ENCODE peak calls at places on chromosomes 3 and 15, in four cellular contexts. D is HepG2, S is K562, B is GM12878. P is an unnamed sample.

GRCh38 chr3:31878231-31878838 is 102.7 kb downstream of the OSBPL10 start:
- DNase-seq in D (no peak), S (no peak), B (no peak), P (no peak)

GRCh38 chr3:46845860-46846623 is 17.2 kb downstream of the MYL3 start:
- DNase-seq in D (no peak), S (peak), B (no peak), P (peak)

GRCh38 chr15:73941044-73941443 is 14.8 kb downstream of the LOXL1 start:
- DNase-seq in D (no peak), S (no peak), B (no peak), P (no peak)

GRCh38 chr3:17625111-17625510 is 117.3 kb downstream of the TBC1D5 start:
- DNase-seq in D (no peak), S (no peak), B (no peak), P (no peak)

GRCh38 chr3:50237754-50238548 is 1.9 kb downstream of the GNAI2 start:
- DNase-seq in D (no peak), S (no peak), B (peak), P (peak)

GRCh38 chr3:103927896-103928295 is 1438.8 kb upstream of the ALCAM start:
- DNase-seq in D (no peak), S (no peak), B (no peak), P (no peak)

GRCh38 chr3:33426630-33427341 is 13.4 kb downstream of the UBP1 start:
- DNase-seq in D (no peak), S (no peak), B (no peak), P (no peak)

GRCh38 chr3:12897537-12898289 is 56.3 kb upstream of the RPL32 start:
- DNase-seq in D (no peak), S (no peak), B (no peak), P (no peak)

GRCh38 chr3:105686324-105686897 is 182.4 kb downstream of the CBLB start:
- DNase-seq in D (no peak), S (peak), B (no peak), P (peak)

GRCh38 chr15:42239528-42240245 is 31.6 kb upstream of the VPS39 start:
- DNase-seq in D (no peak), S (no peak), B (no peak), P (no peak)

GRCh38 chr3:53350652-53351051 is 3.3 kb upstream of the DCP1A start:
- DNase-seq in D (peak), S (peak), B (no peak), P (peak)

GRCh38 chr3:99875573-99875924 is 57.9 kb downstream of the CMSS1 start:
- DNase-seq in D (peak), S (peak), B (no peak), P (peak)

GRCh38 chr15:33201376-33202189 is 7.1 kb upstream of the FMN1 start:
- DNase-seq in D (peak), S (no peak), B (peak), P (peak)

GRCh38 chr3:11452988-11453847 is 181.0 kb downstream of the ATG7 start:
- DNase-seq in D (peak), S (no peak), B (no peak), P (no peak)

GRCh38 chr3:81302045-81302444 is 459.4 kb downstream of the GBE1 start:
- DNase-seq in D (peak), S (peak), B (no peak), P (peak)

GRCh38 chr3:175266478-175266877 is 407.3 kb downstream of the NAALADL2 start:
- DNase-seq in D (no peak), S (no peak), B (no peak), P (no peak)

GRCh38 chr3:126352476-126353454 is 4.4 kb downstream of the KLF15 start:
- DNase-seq in D (peak), S (no peak), B (no peak), P (no peak)

GRCh38 chr15:62824111-62824737 is 218.3 kb upstream of the TPM1 start:
- DNase-seq in D (no peak), S (no peak), B (no peak), P (no peak)

GRCh38 chr15:45891766-45892165 is 256.9 kb downstream of the SQOR start:
- DNase-seq in D (no peak), S (no peak), B (no peak), P (no peak)

GRCh38 chr3:142448424-142448823 is 587 bp upstream of the XRN1 start:
- DNase-seq in D (no peak), S (peak), B (no peak), P (peak)

GRCh38 chr3:11634081-11634635 is 9.6 kb downstream of the VGLL4 start:
- DNase-seq in D (no peak), S (no peak), B (no peak), P (no peak)

GRCh38 chr3:66486187-66486586 is 14.6 kb downstream of the LRIG1 start:
- DNase-seq in D (no peak), S (no peak), B (no peak), P (no peak)

GRCh38 chr15:98067339-98067738 is 106.8 kb downstream of the ARRDC4 start:
- DNase-seq in D (no peak), S (no peak), B (no peak), P (no peak)

GRCh38 chr15:31993062-31993461 is 37.3 kb upstream of the CHRNA7 start:
- DNase-seq in D (no peak), S (no peak), B (no peak), P (no peak)

GRCh38 chr3:111890051-111890580 is 31.1 kb downstream of the PHLDB2 start:
- DNase-seq in D (no peak), S (no peak), B (no peak), P (no peak)

GRCh38 chr3:188229177-188229576 is 75.2 kb downstream of the LPP start:
- DNase-seq in D (no peak), S (no peak), B (no peak), P (no peak)
- TF ChIP-seq POLR2AphosphoS5 in D (no peak), S (no peak), B (no peak), P (no peak)

GRCh38 chr3:197550489-197550888 is 5.3 kb downstream of the BDH1 start:
- DNase-seq in D (no peak), S (no peak), B (no peak), P (no peak)

GRCh38 chr3:197547206-197547605 is 8.6 kb downstream of the BDH1 start:
- DNase-seq in D (no peak), S (no peak), B (no peak), P (no peak)

GRCh38 chr3:197552198-197552597 is 3.6 kb downstream of the BDH1 start:
- DNase-seq in D (no peak), S (no peak), B (no peak), P (no peak)

GRCh38 chr3:197547618-197548017 is 8.2 kb downstream of the BDH1 start:
- DNase-seq in D (peak), S (peak), B (no peak), P (no peak)

GRCh38 chr3:197549261-197549885 is 6.4 kb downstream of the BDH1 start:
- DNase-seq in D (no peak), S (no peak), B (no peak), P (no peak)
- TF ChIP-seq TAF1 in D (no peak), S (no peak), B (no peak), P (no peak)

GRCh38 chr3:184506579-184506978 is 55.0 kb upstream of the EPHB3 start:
- DNase-seq in D (no peak), S (no peak), B (no peak), P (no peak)
- TF ChIP-seq ZBTB33 in D (no peak), S (no peak), B (no peak), P (no peak)

GRCh38 chr15:100721758-100722550 is 119.6 kb downstream of the ASB7 start:
- DNase-seq in D (peak), S (no peak), B (no peak), P (no peak)
- TF ChIP-seq POLR2AphosphoS5 in D (no peak), S (no peak), B (no peak), P (peak)

GRCh38 chr3:148230473-148230872 is 467.2 kb upstream of the AGTR1 start:
- DNase-seq in D (no peak), S (no peak), B (no peak), P (no peak)

GRCh38 chr3:148226246-148226645 is 471.5 kb upstream of the AGTR1 start:
- DNase-seq in D (no peak), S (no peak), B (no peak), P (no peak)

GRCh38 chr3:148232409-148232808 is 465.3 kb upstream of the AGTR1 start:
- DNase-seq in D (no peak), S (no peak), B (no peak), P (no peak)

GRCh38 chr3:148227534-148227933 is 470.2 kb upstream of the AGTR1 start:
- DNase-seq in D (no peak), S (no peak), B (no peak), P (no peak)

DNA sequence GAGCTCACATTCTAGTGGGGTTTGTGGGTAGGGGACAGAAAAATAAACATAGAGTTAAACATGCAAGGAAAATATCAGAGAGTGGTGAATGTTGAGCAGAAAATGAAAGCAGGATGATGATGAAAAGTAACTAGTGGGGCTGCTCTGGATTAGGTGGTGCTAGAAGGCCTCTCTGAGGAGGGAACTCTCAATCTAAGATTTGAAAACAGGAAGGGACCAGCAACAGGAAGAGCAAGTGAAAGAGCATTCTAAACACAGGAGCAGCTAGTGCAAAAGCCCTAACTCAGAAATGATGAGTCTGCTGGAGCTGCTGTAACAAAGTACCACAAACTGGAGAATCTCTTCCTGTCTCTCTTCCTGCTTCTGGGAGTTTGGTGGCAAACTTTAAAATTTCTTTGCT is 468.6 kb upstream of the AGTR1 start:
- DNase-seq in D (no peak), S (no peak), B (no peak), P (no peak)
- TF ChIP-seq TAF1 in D (no peak), S (no peak), B (no peak), P (no peak)

GRCh38 chr15:85592148-85592547 is 202.6 kb downstream of the KLHL25 start:
- DNase-seq in D (peak), S (no peak), B (no peak), P (peak)

GRCh38 chr15:85587707-85588441 is 206.9 kb downstream of the KLHL25 start:
- DNase-seq in D (no peak), S (no peak), B (no peak), P (no peak)

GRCh38 chr15:85591622-85592021 is 203.1 kb downstream of the KLHL25 start:
- DNase-seq in D (no peak), S (no peak), B (no peak), P (no peak)

GRCh38 chr15:85589873-85590272 is 204.9 kb downstream of the KLHL25 start:
- DNase-seq in D (peak), S (no peak), B (no peak), P (no peak)

GRCh38 chr15:85588657-85589056 is 206.1 kb downstream of the KLHL25 start:
- DNase-seq in D (no peak), S (no peak), B (no peak), P (no peak)
- TF ChIP-seq ZBTB33 in D (no peak), S (no peak), B (no peak), P (no peak)

GRCh38 chr3:131789188-131789587 is 245.6 kb downstream of the CPNE4 start:
- DNase-seq in D (no peak), S (no peak), B (no peak), P (no peak)

GRCh38 chr3:131786386-131786785 is 248.4 kb downstream of the CPNE4 start:
- DNase-seq in D (no peak), S (no peak), B (no peak), P (no peak)
- TF ChIP-seq POLR2AphosphoS5 in D (no peak), S (no peak), B (no peak), P (no peak)

P was measured in SK-N-SH.